ENCODE peak calls at places on chromosome 11, in five cellular contexts. Q is fibroblast of lung, T is HCT116, E is neural progenitor cell, D is DND-41. Z is an unnamed sample.

GRCh38 chr11:554824-555499 is 5.6 kb downstream of the LMNTD2 start:
- DNase-seq in T (peak; percentile 44), E (peak; percentile 95), Q (peak; percentile 35), D (peak; percentile 80), Z (peak; percentile 81)

GRCh38 chr11:844693-845644 is 2.3 kb downstream of the TSPAN4 start:
- DNase-seq in Q (peak; percentile 78), E (peak; percentile 83), T (no peak), D (peak; percentile 73), Z (peak; percentile 74)

GRCh38 chr11:15967966-15968365 is 388.4 kb downstream of the SOX6 start:
- DNase-seq in T (no peak), Q (peak; percentile 58), D (no peak), E (no peak), Z (no peak)

GRCh38 chr11:86245369-86246292 is 1.1 kb downstream of the EED start:
- DNase-seq in Q (peak; percentile 6), E (peak; percentile 48), D (peak; percentile 12), T (no peak), Z (no peak)

GRCh38 chr11:75450826-75451783 is 18.1 kb upstream of the KLHL35 start:
- DNase-seq in D (peak; percentile 48), T (no peak), Q (no peak), E (peak; percentile 73), Z (peak; percentile 37)

GRCh38 chr11:7014118-7014517 is 6.0 kb downstream of the ZNF214 start:
- DNase-seq in E (no peak), T (no peak), D (no peak), Q (no peak), Z (no peak)

GRCh38 chr11:128156486-128156885 is 430.9 kb downstream of the ETS1 start:
- DNase-seq in D (no peak), E (peak; percentile 5), Q (peak; percentile 49), T (no peak), Z (peak; percentile 62)

GRCh38 chr11:13595166-13595565 is 73.3 kb upstream of the FAR1 start:
- DNase-seq in D (no peak), T (no peak), E (no peak), Q (peak; percentile 71), Z (no peak)

GRCh38 chr11:72228229-72228843 is 3.8 kb downstream of the INPPL1 start:
- DNase-seq in T (no peak), D (no peak), Q (no peak), E (no peak), Z (no peak)

GRCh38 chr11:123268118-123268517 is 73.1 kb upstream of the CLMP start:
- DNase-seq in E (peak; percentile 30), T (no peak), D (no peak), Q (no peak), Z (no peak)

GRCh38 chr11:12249590-12250260 is 127.6 kb upstream of the PARVA start:
- DNase-seq in Q (no peak), E (no peak), D (no peak), T (no peak), Z (no peak)

GRCh38 chr11:103491777-103492176 is 382.6 kb downstream of the DYNC2H1 start:
- DNase-seq in Q (no peak), E (peak; percentile 54), D (no peak), T (no peak), Z (peak; percentile 17)

GRCh38 chr11:126225266-126225665 is 13.7 kb downstream of the FAM118B start:
- DNase-seq in T (no peak), D (no peak), E (no peak), Q (no peak), Z (no peak)

GRCh38 chr11:112163875-112164521 is at the start of gene IL18:
- DNase-seq in Q (peak; percentile 25), E (peak; percentile 46), D (no peak), T (peak; percentile 78), Z (peak; percentile 87)

GRCh38 chr11:35305670-35306382 is 113.5 kb downstream of the SLC1A2 start:
- DNase-seq in E (peak; percentile 76), T (peak; percentile 13), D (peak; percentile 41), Q (peak; percentile 48), Z (peak; percentile 55)

GRCh38 chr11:1570001-1570453 is 2.0 kb downstream of the DUSP8 start:
- DNase-seq in Q (no peak), E (no peak), D (no peak), T (no peak), Z (no peak)

GRCh38 chr11:11993814-11994213 is 14.6 kb downstream of the DKK3 start:
- DNase-seq in T (peak; percentile 53), D (no peak), Q (peak; percentile 87), E (peak; percentile 15), Z (peak; percentile 90)

GRCh38 chr11:111302298-111302697 is 4.0 kb downstream of the POU2AF3 start:
- DNase-seq in D (no peak), Q (no peak), T (no peak), E (no peak), Z (no peak)

GRCh38 chr11:9633674-9634073 is 30.2 kb upstream of the SWAP70 start:
- DNase-seq in E (no peak), D (no peak), T (no peak), Q (no peak), Z (no peak)

GRCh38 chr11:102934735-102935134 is 20.8 kb downstream of the MMP13 start:
- DNase-seq in Q (no peak), E (no peak), D (no peak), T (no peak), Z (no peak)

GRCh38 chr11:123509737-123510578 is 79.9 kb downstream of the GRAMD1B start:
- DNase-seq in Q (peak; percentile 90), D (no peak), E (peak; percentile 85), T (no peak), Z (peak; percentile 27)

GRCh38 chr11:36289226-36289852 is at the start of gene COMMD9:
- DNase-seq in E (peak; percentile 97), D (peak; percentile 95), Q (peak; percentile 91), T (peak; percentile 88), Z (peak; percentile 93)

GRCh38 chr11:79546366-79546765 is 105.5 kb upstream of the TENM4 start:
- DNase-seq in Q (no peak), E (no peak), T (no peak), D (no peak), Z (no peak)

GRCh38 chr11:36102868-36103267 is 159.0 kb downstream of the LDLRAD3 start:
- DNase-seq in E (no peak), T (no peak), D (no peak), Q (no peak), Z (no peak)

GRCh38 chr11:64312947-64313346 is 4.4 kb downstream of the TRMT112 start:
- DNase-seq in T (no peak), E (no peak), Q (no peak), D (no peak), Z (no peak)

GRCh38 chr11:110069158-110069737 is 23.9 kb upstream of the ZC3H12C start:
- DNase-seq in D (no peak), Q (peak; percentile 69), E (no peak), T (peak; percentile 3), Z (peak; percentile 100)

DNA sequence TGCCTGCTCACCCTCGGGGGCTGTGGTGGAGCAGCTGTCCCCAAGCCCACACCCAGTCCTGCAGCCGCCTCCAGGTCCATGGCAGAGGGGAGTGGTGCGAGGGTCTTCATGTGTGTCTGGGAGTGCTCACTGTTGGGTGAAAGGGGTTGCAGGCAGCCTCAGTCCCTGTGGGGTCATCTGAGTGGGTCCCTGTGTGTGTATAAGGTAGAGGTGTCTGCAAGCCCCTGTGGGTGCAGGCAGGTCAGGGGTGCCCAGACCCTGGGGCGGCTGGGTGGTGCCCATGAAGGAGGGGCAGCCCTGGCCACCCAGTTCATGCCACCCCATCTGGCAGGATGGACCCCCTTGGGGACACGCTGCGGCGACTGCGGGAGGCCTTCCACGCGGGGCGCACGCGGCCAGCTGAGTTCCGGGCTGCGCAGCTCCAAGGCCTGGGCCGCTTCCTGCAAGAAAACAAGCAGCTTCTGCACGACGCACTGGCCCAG is 4.9 kb downstream of the ALDH3B1 start:
- DNase-seq in T (no peak), Q (no peak), D (no peak), E (no peak), Z (no peak)
- H3K4me1 ChIP-seq in T (peaks cover 91% of the 10 kb centered on the region), Q (peaks cover 40% of the 10 kb centered on the region), D (no peaks in the 10 kb centered on the region), E (peaks cover 12% of the 10 kb centered on the region), Z (peaks cover 67% of the 10 kb centered on the region)

DNA sequence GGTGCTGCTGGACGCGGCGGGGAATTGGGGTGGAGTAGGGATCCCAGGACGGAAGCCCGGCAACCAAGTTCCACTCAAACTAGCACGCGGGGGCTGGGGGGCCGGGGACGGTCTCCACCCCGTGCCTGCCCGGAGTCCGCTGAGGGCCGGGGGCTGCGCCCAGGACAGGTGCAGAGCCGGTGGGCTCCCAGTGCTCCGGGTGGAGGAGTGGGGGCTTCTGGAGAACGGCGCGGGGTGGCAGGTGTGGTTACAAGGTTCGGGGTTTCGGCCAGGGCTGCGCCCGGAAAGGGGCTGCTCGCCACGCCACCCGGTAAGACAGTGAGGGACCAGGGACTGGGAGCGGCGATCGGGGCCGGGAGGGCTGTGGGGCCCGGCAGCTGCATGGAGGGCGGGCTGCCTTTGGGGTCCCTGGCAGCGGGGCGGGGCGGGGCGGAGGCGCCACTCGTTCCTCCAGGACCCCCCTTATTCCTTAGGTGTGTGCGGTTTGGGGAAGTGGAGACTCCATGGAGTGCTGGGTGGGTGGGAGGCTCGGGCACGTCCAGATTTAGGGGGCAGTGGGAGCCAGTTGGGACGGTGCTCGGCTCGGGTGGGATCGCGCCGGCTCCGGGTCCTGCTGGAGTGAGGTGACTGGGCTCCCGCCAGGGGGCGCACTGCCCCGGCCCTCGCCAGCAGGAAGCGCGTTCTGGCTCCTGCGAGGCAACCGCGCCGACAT is 767 bp downstream of the TSPAN18 start:
- DNase-seq in D (peak; percentile 67), E (peak; percentile 94), T (peak; percentile 57), Q (peak; percentile 71), Z (peak; percentile 52)
- TF ChIP-seq EZH2 in D (no peak), E (no peak), T (no peak), Q (peak; percentile 98), Z (peak; percentile 92)

GRCh38 chr11:70378506-70379134 is 19.7 kb upstream of the CTTN start:
- DNase-seq in Q (no peak), T (no peak), E (no peak), D (no peak), Z (no peak)

GRCh38 chr11:70381350-70381749 is 17.0 kb upstream of the CTTN start:
- DNase-seq in T (no peak), Q (no peak), E (no peak), D (no peak), Z (no peak)

GRCh38 chr11:70383664-70384395 is 14.5 kb upstream of the CTTN start:
- DNase-seq in E (no peak), D (no peak), Q (no peak), T (no peak), Z (no peak)

GRCh38 chr11:70384486-70385152 is 13.7 kb upstream of the CTTN start:
- DNase-seq in D (no peak), E (no peak), Q (no peak), T (no peak), Z (no peak)

GRCh38 chr11:70381872-70382842 is 16.2 kb upstream of the CTTN start:
- DNase-seq in T (no peak), Q (peak; percentile 87), E (no peak), D (no peak), Z (no peak)
- H3K9ac ChIP-seq in T (no peak overlapping the region), Q (peak overlapping the region; percentile 44), E (no peak overlapping the region), D (no peak overlapping the region), Z (no peak overlapping the region)

GRCh38 chr11:114084414-114084813 is 24.9 kb downstream of the ZBTB16 start:
- DNase-seq in T (no peak), D (no peak), E (no peak), Q (no peak), Z (no peak)

GRCh38 chr11:114082767-114083181 is 23.3 kb downstream of the ZBTB16 start:
- DNase-seq in Q (no peak), E (no peak), D (no peak), T (no peak), Z (no peak)

GRCh38 chr11:114081641-114082414 is 22.3 kb downstream of the ZBTB16 start:
- DNase-seq in E (no peak), D (no peak), Q (peak; percentile 71), T (no peak), Z (no peak)

GRCh38 chr11:114082415-114082748 is 22.9 kb downstream of the ZBTB16 start:
- DNase-seq in T (no peak), Q (no peak), D (no peak), E (no peak), Z (no peak)

GRCh38 chr11:114083256-114084252 is 24.0 kb downstream of the ZBTB16 start:
- DNase-seq in T (no peak), E (no peak), D (no peak), Q (no peak), Z (no peak)
- H3K4me1 ChIP-seq in T (no peaks in the 10 kb centered on the region), E (peaks cover 70% of the 10 kb centered on the region), D (no peaks in the 10 kb centered on the region), Q (no peaks in the 10 kb centered on the region), Z (no peaks in the 10 kb centered on the region)

Z was measured in PC-3.